ENCODE peak calls at places on chromosomes 3 and 15, in seven cellular contexts. One of them, this sample, is unnamed.

GRCh38 chr15:86178845-86179244 is 99.2 kb downstream of the AGBL1 start:
- DNase-seq in left ventricle myocardium inferior: no peak
- DNase-seq in RWPE2: no peak
- DNase-seq in A673: no peak
- DNase-seq in endothelial cell: peak
- DNase-seq in mammary epithelial cell: no peak
- DNase-seq in GM23338: peak
- DNase-seq in this sample: no peak

GRCh38 chr3:182837855-182838454 is 44.7 kb downstream of the ATP11B start:
- DNase-seq in left ventricle myocardium inferior: no peak
- DNase-seq in RWPE2: no peak
- DNase-seq in A673: peak
- DNase-seq in endothelial cell: no peak
- DNase-seq in mammary epithelial cell: peak
- DNase-seq in GM23338: peak
- DNase-seq in this sample: no peak

GRCh38 chr3:150080058-150080730 is 109.5 kb upstream of the PFN2 start:
- DNase-seq in left ventricle myocardium inferior: no peak
- DNase-seq in RWPE2: no peak
- DNase-seq in A673: no peak
- DNase-seq in endothelial cell: no peak
- DNase-seq in mammary epithelial cell: no peak
- DNase-seq in GM23338: no peak
- DNase-seq in this sample: no peak

GRCh38 chr15:45126535-45127158 is 3.0 kb downstream of the DUOXA1 start:
- DNase-seq in left ventricle myocardium inferior: no peak
- DNase-seq in RWPE2: no peak
- DNase-seq in A673: peak
- DNase-seq in endothelial cell: peak
- DNase-seq in mammary epithelial cell: peak
- DNase-seq in GM23338: peak
- DNase-seq in this sample: no peak

GRCh38 chr3:99250272-99250671 is 348.8 kb upstream of the DCBLD2 start:
- DNase-seq in left ventricle myocardium inferior: no peak
- DNase-seq in RWPE2: peak
- DNase-seq in A673: no peak
- DNase-seq in endothelial cell: no peak
- DNase-seq in mammary epithelial cell: peak
- DNase-seq in GM23338: no peak
- DNase-seq in this sample: no peak

GRCh38 chr3:115806501-115806900 is 183.2 kb downstream of the GAP43 start:
- DNase-seq in left ventricle myocardium inferior: no peak
- DNase-seq in RWPE2: no peak
- DNase-seq in A673: no peak
- DNase-seq in endothelial cell: no peak
- DNase-seq in mammary epithelial cell: no peak
- DNase-seq in GM23338: no peak
- DNase-seq in this sample: no peak

GRCh38 chr15:74438696-74439316 is 5.0 kb upstream of the SEMA7A start:
- DNase-seq in left ventricle myocardium inferior: peak
- DNase-seq in RWPE2: no peak
- DNase-seq in A673: peak
- DNase-seq in endothelial cell: peak
- DNase-seq in mammary epithelial cell: peak
- DNase-seq in GM23338: peak
- DNase-seq in this sample: peak

GRCh38 chr15:22945071-22945470 is 35.1 kb downstream of the CYFIP1 start:
- DNase-seq in left ventricle myocardium inferior: no peak
- DNase-seq in RWPE2: no peak
- DNase-seq in A673: no peak
- DNase-seq in endothelial cell: no peak
- DNase-seq in mammary epithelial cell: no peak
- DNase-seq in GM23338: no peak
- DNase-seq in this sample: no peak

GRCh38 chr15:43441316-43441715 is 51.6 kb downstream of the TP53BP1 start:
- DNase-seq in left ventricle myocardium inferior: no peak
- DNase-seq in RWPE2: no peak
- DNase-seq in A673: peak
- DNase-seq in endothelial cell: no peak
- DNase-seq in mammary epithelial cell: no peak
- DNase-seq in GM23338: no peak
- DNase-seq in this sample: peak

GRCh38 chr3:193975072-193975535 is 160.8 kb upstream of the HES1 start:
- DNase-seq in left ventricle myocardium inferior: no peak
- DNase-seq in RWPE2: no peak
- DNase-seq in A673: no peak
- DNase-seq in endothelial cell: peak
- DNase-seq in mammary epithelial cell: no peak
- DNase-seq in GM23338: peak
- DNase-seq in this sample: no peak

GRCh38 chr3:111859061-111859973 is at the start of gene PHLDB2:
- DNase-seq in left ventricle myocardium inferior: peak
- DNase-seq in RWPE2: peak
- DNase-seq in A673: peak
- DNase-seq in endothelial cell: peak
- DNase-seq in mammary epithelial cell: peak
- DNase-seq in GM23338: peak
- DNase-seq in this sample: peak

GRCh38 chr3:17195856-17196604 is 311.3 kb downstream of the PLCL2 start:
- DNase-seq in left ventricle myocardium inferior: no peak
- DNase-seq in RWPE2: no peak
- DNase-seq in A673: peak
- DNase-seq in endothelial cell: no peak
- DNase-seq in mammary epithelial cell: no peak
- DNase-seq in GM23338: peak
- DNase-seq in this sample: peak

GRCh38 chr3:49005998-49006397 is 1.2 kb upstream of the WDR6 start:
- DNase-seq in left ventricle myocardium inferior: no peak
- DNase-seq in RWPE2: no peak
- DNase-seq in A673: no peak
- DNase-seq in endothelial cell: no peak
- DNase-seq in mammary epithelial cell: no peak
- DNase-seq in GM23338: no peak
- DNase-seq in this sample: no peak

GRCh38 chr3:21995079-21995607 is 244.1 kb upstream of the ZNF385D start:
- DNase-seq in left ventricle myocardium inferior: no peak
- DNase-seq in RWPE2: no peak
- DNase-seq in A673: no peak
- DNase-seq in endothelial cell: no peak
- DNase-seq in mammary epithelial cell: no peak
- DNase-seq in GM23338: no peak
- DNase-seq in this sample: no peak

GRCh38 chr3:188402229-188402628 is 248.3 kb downstream of the LPP start:
- DNase-seq in left ventricle myocardium inferior: no peak
- DNase-seq in RWPE2: no peak
- DNase-seq in A673: no peak
- DNase-seq in endothelial cell: no peak
- DNase-seq in mammary epithelial cell: no peak
- DNase-seq in GM23338: no peak
- DNase-seq in this sample: no peak

GRCh38 chr3:107297597-107297996 is 79.6 kb upstream of the CCDC54 start:
- DNase-seq in left ventricle myocardium inferior: no peak
- DNase-seq in RWPE2: no peak
- DNase-seq in A673: no peak
- DNase-seq in endothelial cell: no peak
- DNase-seq in mammary epithelial cell: no peak
- DNase-seq in GM23338: no peak
- DNase-seq in this sample: no peak

GRCh38 chr3:70556056-70556455 is 243.6 kb upstream of the MDFIC2 start:
- DNase-seq in left ventricle myocardium inferior: no peak
- DNase-seq in RWPE2: no peak
- DNase-seq in A673: no peak
- DNase-seq in endothelial cell: no peak
- DNase-seq in mammary epithelial cell: peak
- DNase-seq in GM23338: no peak
- DNase-seq in this sample: no peak

GRCh38 chr3:52144034-52144795 is 10.0 kb downstream of the POC1A start:
- DNase-seq in left ventricle myocardium inferior: peak
- DNase-seq in RWPE2: no peak
- DNase-seq in A673: peak
- DNase-seq in endothelial cell: peak
- DNase-seq in mammary epithelial cell: peak
- DNase-seq in GM23338: peak
- DNase-seq in this sample: peak

GRCh38 chr15:60932051-60932915 is 296.8 kb downstream of the RORA start:
- DNase-seq in left ventricle myocardium inferior: no peak
- DNase-seq in RWPE2: peak
- DNase-seq in A673: peak
- DNase-seq in endothelial cell: no peak
- DNase-seq in mammary epithelial cell: peak
- DNase-seq in GM23338: peak
- DNase-seq in this sample: no peak

GRCh38 chr15:99143655-99144610 is 39.1 kb downstream of the SYNM start:
- DNase-seq in left ventricle myocardium inferior: peak
- DNase-seq in RWPE2: no peak
- DNase-seq in A673: no peak
- DNase-seq in endothelial cell: no peak
- DNase-seq in mammary epithelial cell: peak
- DNase-seq in GM23338: no peak
- DNase-seq in this sample: no peak

DNA sequence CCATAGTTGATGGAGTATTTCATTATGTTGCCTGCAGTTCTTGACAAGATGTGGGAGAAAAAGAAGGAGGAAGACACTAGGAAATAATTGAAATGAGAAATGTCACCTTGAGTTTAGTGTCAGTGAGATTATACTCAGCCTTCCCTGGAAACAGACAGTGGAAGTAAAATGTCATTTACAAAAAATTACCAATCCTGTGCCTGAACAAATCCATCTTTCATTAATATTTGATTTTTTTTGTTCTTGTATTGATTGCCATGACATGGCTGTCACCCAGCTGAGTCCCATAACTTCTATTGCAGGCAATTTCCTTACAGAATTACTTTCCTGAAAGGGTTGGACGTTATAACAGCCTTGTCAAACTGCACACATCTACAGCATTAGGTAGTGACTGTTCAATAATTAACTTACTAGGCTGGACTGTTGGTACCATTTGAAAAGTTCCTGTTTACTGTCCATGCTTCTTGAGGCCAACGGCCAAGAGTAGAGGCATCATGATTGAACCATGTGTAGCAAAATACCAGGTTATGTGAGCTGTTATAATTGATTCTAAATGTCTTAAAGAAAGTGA is 572.2 kb upstream of the LMCD1 start:
- DNase-seq in left ventricle myocardium inferior: no peak
- DNase-seq in RWPE2: no peak
- DNase-seq in A673: no peak
- DNase-seq in endothelial cell: no peak
- DNase-seq in mammary epithelial cell: no peak
- DNase-seq in GM23338: no peak
- DNase-seq in this sample: no peak
- TF ChIP-seq CTCF in left ventricle myocardium inferior: no peak
- TF ChIP-seq CTCF in RWPE2: no peak
- TF ChIP-seq CTCF in A673: no peak
- TF ChIP-seq CTCF in endothelial cell: no peak
- TF ChIP-seq CTCF in mammary epithelial cell: no peak
- TF ChIP-seq CTCF in GM23338: no peak
- TF ChIP-seq CTCF in this sample: no peak

GRCh38 chr3:151096697-151097096 is 11.2 kb downstream of the MED12L start:
- DNase-seq in left ventricle myocardium inferior: no peak
- DNase-seq in RWPE2: no peak
- DNase-seq in A673: no peak
- DNase-seq in endothelial cell: no peak
- DNase-seq in mammary epithelial cell: no peak
- DNase-seq in GM23338: no peak
- DNase-seq in this sample: no peak

GRCh38 chr3:151093905-151094304 is 8.4 kb downstream of the MED12L start:
- DNase-seq in left ventricle myocardium inferior: no peak
- DNase-seq in RWPE2: no peak
- DNase-seq in A673: no peak
- DNase-seq in endothelial cell: no peak
- DNase-seq in mammary epithelial cell: no peak
- DNase-seq in GM23338: no peak
- DNase-seq in this sample: no peak

GRCh38 chr3:151087648-151088047 is 2.2 kb downstream of the MED12L start:
- DNase-seq in left ventricle myocardium inferior: no peak
- DNase-seq in RWPE2: no peak
- DNase-seq in A673: no peak
- DNase-seq in endothelial cell: no peak
- DNase-seq in mammary epithelial cell: no peak
- DNase-seq in GM23338: no peak
- DNase-seq in this sample: no peak

GRCh38 chr3:151091685-151092352 is 6.4 kb downstream of the MED12L start:
- DNase-seq in left ventricle myocardium inferior: no peak
- DNase-seq in RWPE2: no peak
- DNase-seq in A673: no peak
- DNase-seq in endothelial cell: no peak
- DNase-seq in mammary epithelial cell: no peak
- DNase-seq in GM23338: no peak
- DNase-seq in this sample: no peak

GRCh38 chr3:151093148-151093547 is 7.7 kb downstream of the MED12L start:
- DNase-seq in left ventricle myocardium inferior: no peak
- DNase-seq in RWPE2: no peak
- DNase-seq in A673: no peak
- DNase-seq in endothelial cell: no peak
- DNase-seq in mammary epithelial cell: no peak
- DNase-seq in GM23338: no peak
- DNase-seq in this sample: no peak
- TF ChIP-seq CTCF in left ventricle myocardium inferior: no peak
- TF ChIP-seq CTCF in RWPE2: no peak
- TF ChIP-seq CTCF in A673: no peak
- TF ChIP-seq CTCF in endothelial cell: no peak
- TF ChIP-seq CTCF in mammary epithelial cell: no peak
- TF ChIP-seq CTCF in GM23338: no peak
- TF ChIP-seq CTCF in this sample: no peak

DNA sequence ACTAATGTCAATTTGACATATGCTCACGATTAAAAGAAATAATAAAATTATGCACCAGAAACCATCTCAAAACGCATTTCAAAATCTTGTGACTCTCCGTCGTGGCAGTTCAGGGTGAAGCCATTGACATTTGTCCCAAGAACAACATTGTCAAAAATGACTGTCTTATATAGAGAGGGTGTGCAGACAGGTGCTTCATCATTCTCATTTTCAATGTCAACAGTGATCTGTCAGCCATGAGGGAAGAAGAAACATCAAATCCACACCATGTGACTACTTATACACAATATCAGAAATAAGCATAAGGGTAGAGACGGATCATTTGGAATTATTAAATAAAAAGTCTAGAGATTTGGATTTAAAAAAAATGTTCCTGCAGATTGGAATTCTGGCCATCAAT is 65.1 kb upstream of the C3orf49 start:
- DNase-seq in left ventricle myocardium inferior: no peak
- DNase-seq in RWPE2: no peak
- DNase-seq in A673: no peak
- DNase-seq in endothelial cell: no peak
- DNase-seq in mammary epithelial cell: no peak
- DNase-seq in GM23338: no peak
- DNase-seq in this sample: no peak
- TF ChIP-seq CTCF in left ventricle myocardium inferior: no peak
- TF ChIP-seq CTCF in RWPE2: no peak
- TF ChIP-seq CTCF in A673: no peak
- TF ChIP-seq CTCF in endothelial cell: no peak
- TF ChIP-seq CTCF in mammary epithelial cell: no peak
- TF ChIP-seq CTCF in GM23338: no peak
- TF ChIP-seq CTCF in this sample: no peak

DNA sequence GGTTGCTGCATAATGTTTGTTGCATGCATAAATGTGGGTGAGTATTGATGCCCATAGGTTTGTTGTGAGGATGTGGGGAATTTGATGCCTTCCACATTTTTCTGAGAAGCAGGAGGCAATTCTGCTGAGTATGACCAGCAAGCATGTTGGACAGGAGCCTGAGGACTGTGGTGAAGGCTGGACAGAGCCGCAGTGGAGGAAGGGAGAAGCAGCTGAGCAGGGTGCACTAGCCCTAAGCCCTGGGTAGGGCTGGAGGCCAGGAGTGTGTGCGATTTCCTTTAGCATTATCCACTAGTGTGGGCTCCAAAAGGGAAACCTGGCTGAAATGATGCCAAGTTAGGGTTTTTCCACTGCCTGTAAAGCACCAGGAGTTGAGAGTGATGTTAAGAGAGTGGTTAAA is 11.9 kb upstream of the XYLB start:
- DNase-seq in left ventricle myocardium inferior: no peak
- DNase-seq in RWPE2: no peak
- DNase-seq in A673: no peak
- DNase-seq in endothelial cell: no peak
- DNase-seq in mammary epithelial cell: no peak
- DNase-seq in GM23338: no peak
- DNase-seq in this sample: no peak
- TF ChIP-seq CTCF in left ventricle myocardium inferior: no peak
- TF ChIP-seq CTCF in RWPE2: no peak
- TF ChIP-seq CTCF in A673: no peak
- TF ChIP-seq CTCF in endothelial cell: no peak
- TF ChIP-seq CTCF in mammary epithelial cell: no peak
- TF ChIP-seq CTCF in GM23338: no peak
- TF ChIP-seq CTCF in this sample: no peak